ENCODE peak calls at places on chromosomes 3 and 15, in four cellular contexts. One of them, this sample, is unnamed.

GRCh38 chr3:112776000-112776399 is 70.7 kb downstream of the CD200R1L start:
- DNase-seq in iPS-NIHi11: no peak
- DNase-seq in A549: peak
- DNase-seq in NT2/D1: no peak
- DNase-seq in this sample: no peak

GRCh38 chr3:142498397-142499180 is 50.8 kb upstream of the XRN1 start:
- DNase-seq in iPS-NIHi11: no peak
- DNase-seq in A549: no peak
- DNase-seq in NT2/D1: no peak
- DNase-seq in this sample: no peak

GRCh38 chr3:14335774-14336413 is 66.5 kb upstream of the SLC6A6 start:
- DNase-seq in iPS-NIHi11: no peak
- DNase-seq in A549: no peak
- DNase-seq in NT2/D1: no peak
- DNase-seq in this sample: no peak

GRCh38 chr3:172709776-172710708 is 825 bp downstream of the NCEH1 start:
- DNase-seq in iPS-NIHi11: peak
- DNase-seq in A549: no peak
- DNase-seq in NT2/D1: peak
- DNase-seq in this sample: no peak

GRCh38 chr15:100216177-100216576 is 125.6 kb downstream of the ADAMTS17 start:
- DNase-seq in iPS-NIHi11: no peak
- DNase-seq in A549: no peak
- DNase-seq in NT2/D1: no peak
- DNase-seq in this sample: no peak

GRCh38 chr3:70824785-70825184 is 512.3 kb upstream of the MDFIC2 start:
- DNase-seq in iPS-NIHi11: peak
- DNase-seq in A549: peak
- DNase-seq in NT2/D1: no peak
- DNase-seq in this sample: no peak

GRCh38 chr3:140972833-140973232 is 31.2 kb downstream of the SLC25A36 start:
- DNase-seq in iPS-NIHi11: no peak
- DNase-seq in A549: peak
- DNase-seq in NT2/D1: no peak
- DNase-seq in this sample: no peak

GRCh38 chr15:76057332-76058000 is 2.3 kb upstream of the TMEM266 start:
- DNase-seq in iPS-NIHi11: peak
- DNase-seq in A549: peak
- DNase-seq in NT2/D1: peak
- DNase-seq in this sample: peak

GRCh38 chr3:43394071-43394501 is 107.7 kb downstream of the SNRK start:
- DNase-seq in iPS-NIHi11: no peak
- DNase-seq in A549: no peak
- DNase-seq in NT2/D1: no peak
- DNase-seq in this sample: no peak

GRCh38 chr3:178103140-178103539 is 433.1 kb upstream of the KCNMB2 start:
- DNase-seq in iPS-NIHi11: no peak
- DNase-seq in A549: no peak
- DNase-seq in NT2/D1: no peak
- DNase-seq in this sample: no peak

GRCh38 chr15:42608110-42608531 is 32.7 kb downstream of the STARD9 start:
- DNase-seq in iPS-NIHi11: no peak
- DNase-seq in A549: no peak
- DNase-seq in NT2/D1: no peak
- DNase-seq in this sample: peak

GRCh38 chr3:197749601-197750395 is at the start of gene FYTTD1:
- DNase-seq in iPS-NIHi11: peak
- DNase-seq in A549: peak
- DNase-seq in NT2/D1: no peak
- DNase-seq in this sample: peak

GRCh38 chr3:155639462-155640055 is 105.3 kb downstream of the PLCH1 start:
- DNase-seq in iPS-NIHi11: no peak
- DNase-seq in A549: no peak
- DNase-seq in NT2/D1: no peak
- DNase-seq in this sample: no peak

GRCh38 chr15:65399001-65399706 is 21.4 kb upstream of the IGDCC3 start:
- DNase-seq in iPS-NIHi11: no peak
- DNase-seq in A549: no peak
- DNase-seq in NT2/D1: no peak
- DNase-seq in this sample: no peak

GRCh38 chr3:141949972-141950371 is 73.5 kb downstream of the ATP1B3 start:
- DNase-seq in iPS-NIHi11: no peak
- DNase-seq in A549: no peak
- DNase-seq in NT2/D1: no peak
- DNase-seq in this sample: no peak

GRCh38 chr3:147361671-147362420 is 44.5 kb downstream of the ZIC4 start:
- DNase-seq in iPS-NIHi11: peak
- DNase-seq in A549: peak
- DNase-seq in NT2/D1: no peak
- DNase-seq in this sample: no peak

GRCh38 chr3:122937745-122938144 is 89.8 kb downstream of the SEMA5B start:
- DNase-seq in iPS-NIHi11: no peak
- DNase-seq in A549: no peak
- DNase-seq in NT2/D1: no peak
- DNase-seq in this sample: no peak

GRCh38 chr15:63277044-63277892 is at the start of gene APH1B:
- DNase-seq in iPS-NIHi11: peak
- DNase-seq in A549: peak
- DNase-seq in NT2/D1: peak
- DNase-seq in this sample: peak

GRCh38 chr3:127688416-127689265 is 15.9 kb downstream of the ABTB1 start:
- DNase-seq in iPS-NIHi11: no peak
- DNase-seq in A549: no peak
- DNase-seq in NT2/D1: no peak
- DNase-seq in this sample: no peak

GRCh38 chr3:25783661-25784512 is 644 bp upstream of the NGLY1 start:
- DNase-seq in iPS-NIHi11: peak
- DNase-seq in A549: peak
- DNase-seq in NT2/D1: peak
- DNase-seq in this sample: no peak

GRCh38 chr3:44355634-44356033 is 17.1 kb downstream of the TCAIM start:
- DNase-seq in iPS-NIHi11: no peak
- DNase-seq in A549: no peak
- DNase-seq in NT2/D1: no peak
- DNase-seq in this sample: no peak

GRCh38 chr3:43857361-43858051 is 166.8 kb downstream of the ABHD5 start:
- DNase-seq in iPS-NIHi11: no peak
- DNase-seq in A549: peak
- DNase-seq in NT2/D1: no peak
- DNase-seq in this sample: no peak

GRCh38 chr15:43135351-43135750 is 2.0 kb downstream of the TMEM62 start:
- DNase-seq in iPS-NIHi11: peak
- DNase-seq in A549: no peak
- DNase-seq in NT2/D1: no peak
- DNase-seq in this sample: no peak

GRCh38 chr3:98501270-98501669 is 3.8 kb downstream of the OR5K2 start:
- DNase-seq in iPS-NIHi11: no peak
- DNase-seq in A549: no peak
- DNase-seq in NT2/D1: no peak
- DNase-seq in this sample: no peak

GRCh38 chr15:58117619-58118018 is 20.6 kb upstream of the AQP9 start:
- DNase-seq in iPS-NIHi11: no peak
- DNase-seq in A549: no peak
- DNase-seq in NT2/D1: no peak
- DNase-seq in this sample: no peak

GRCh38 chr3:124572851-124573405 is 157.3 kb upstream of the UMPS start:
- DNase-seq in iPS-NIHi11: no peak
- DNase-seq in A549: no peak
- DNase-seq in NT2/D1: no peak
- DNase-seq in this sample: no peak